ENCODE peak calls at places on chromosomes 2 and 18, in eight cellular contexts. One of them, this sample, is unnamed.
A peak's percentile ranks its signal among the peaks of the same experiment; 100 is the strongest.

GRCh38 chr2:200356794-200357472 is 50.4 kb downstream of the SPATS2L start:
- DNase-seq in activated CD4-positive, alpha-beta T cell treated with anti-CD3 and anti-CD28 coated beads for 1 hour: no peak
- DNase-seq in EH: peak; percentile 94
- DNase-seq in Daoy: peak; percentile 23
- DNase-seq in C1 segment of cervical spinal cord: no peak
- DNase-seq in left ventricle myocardium superior: no peak
- DNase-seq in stimulated activated CD4-positive, alpha-beta T cell treated with anti-CD3 and anti-CD28 coated beads, TNF-alpha, amount 100 ng/mL, for 1 hour: no peak
- DNase-seq in left lung: no peak
- DNase-seq in this sample: no peak

GRCh38 chr2:127401757-127402695 is 14.3 kb upstream of the MAP3K2 start:
- DNase-seq in stimulated activated CD4-positive, alpha-beta T cell treated with anti-CD3 and anti-CD28 coated beads, TNF-alpha, amount 100 ng/mL, for 1 hour: no peak
- DNase-seq in Daoy: peak; percentile 46
- DNase-seq in C1 segment of cervical spinal cord: no peak
- DNase-seq in left ventricle myocardium superior: no peak
- DNase-seq in left lung: no peak
- DNase-seq in activated CD4-positive, alpha-beta T cell treated with anti-CD3 and anti-CD28 coated beads for 1 hour: no peak
- DNase-seq in EH: peak; percentile 25
- DNase-seq in this sample: no peak

GRCh38 chr2:157497603-157498314 is 53.9 kb upstream of the CYTIP start:
- DNase-seq in left lung: no peak
- DNase-seq in EH: peak; percentile 48
- DNase-seq in Daoy: no peak
- DNase-seq in left ventricle myocardium superior: no peak
- DNase-seq in C1 segment of cervical spinal cord: no peak
- DNase-seq in stimulated activated CD4-positive, alpha-beta T cell treated with anti-CD3 and anti-CD28 coated beads, TNF-alpha, amount 100 ng/mL, for 1 hour: no peak
- DNase-seq in activated CD4-positive, alpha-beta T cell treated with anti-CD3 and anti-CD28 coated beads for 1 hour: no peak
- DNase-seq in this sample: no peak

GRCh38 chr2:129080715-129081472 is 762.2 kb upstream of the HS6ST1 start:
- DNase-seq in C1 segment of cervical spinal cord: no peak
- DNase-seq in stimulated activated CD4-positive, alpha-beta T cell treated with anti-CD3 and anti-CD28 coated beads, TNF-alpha, amount 100 ng/mL, for 1 hour: no peak
- DNase-seq in left ventricle myocardium superior: no peak
- DNase-seq in left lung: no peak
- DNase-seq in Daoy: no peak
- DNase-seq in activated CD4-positive, alpha-beta T cell treated with anti-CD3 and anti-CD28 coated beads for 1 hour: no peak
- DNase-seq in EH: no peak
- DNase-seq in this sample: no peak

GRCh38 chr2:113275556-113276215 is 3.0 kb downstream of the PAX8 start:
- DNase-seq in left lung: no peak
- DNase-seq in C1 segment of cervical spinal cord: no peak
- DNase-seq in Daoy: no peak
- DNase-seq in EH: no peak
- DNase-seq in left ventricle myocardium superior: no peak
- DNase-seq in stimulated activated CD4-positive, alpha-beta T cell treated with anti-CD3 and anti-CD28 coated beads, TNF-alpha, amount 100 ng/mL, for 1 hour: no peak
- DNase-seq in activated CD4-positive, alpha-beta T cell treated with anti-CD3 and anti-CD28 coated beads for 1 hour: no peak
- DNase-seq in this sample: no peak

GRCh38 chr2:207970138-207970824 is 55.0 kb downstream of the PLEKHM3 start:
- DNase-seq in stimulated activated CD4-positive, alpha-beta T cell treated with anti-CD3 and anti-CD28 coated beads, TNF-alpha, amount 100 ng/mL, for 1 hour: no peak
- DNase-seq in Daoy: no peak
- DNase-seq in activated CD4-positive, alpha-beta T cell treated with anti-CD3 and anti-CD28 coated beads for 1 hour: no peak
- DNase-seq in EH: no peak
- DNase-seq in left lung: no peak
- DNase-seq in left ventricle myocardium superior: no peak
- DNase-seq in C1 segment of cervical spinal cord: no peak
- DNase-seq in this sample: no peak

GRCh38 chr2:191976436-191976835 is 129.5 kb upstream of the CAVIN2 start:
- DNase-seq in EH: peak; percentile 86
- DNase-seq in activated CD4-positive, alpha-beta T cell treated with anti-CD3 and anti-CD28 coated beads for 1 hour: no peak
- DNase-seq in left lung: no peak
- DNase-seq in Daoy: peak; percentile 30
- DNase-seq in stimulated activated CD4-positive, alpha-beta T cell treated with anti-CD3 and anti-CD28 coated beads, TNF-alpha, amount 100 ng/mL, for 1 hour: no peak
- DNase-seq in left ventricle myocardium superior: no peak
- DNase-seq in C1 segment of cervical spinal cord: no peak
- DNase-seq in this sample: no peak

GRCh38 chr2:111704246-111704645 is 179.7 kb downstream of the ANAPC1 start:
- DNase-seq in activated CD4-positive, alpha-beta T cell treated with anti-CD3 and anti-CD28 coated beads for 1 hour: no peak
- DNase-seq in Daoy: peak; percentile 91
- DNase-seq in left lung: no peak
- DNase-seq in EH: peak; percentile 62
- DNase-seq in stimulated activated CD4-positive, alpha-beta T cell treated with anti-CD3 and anti-CD28 coated beads, TNF-alpha, amount 100 ng/mL, for 1 hour: no peak
- DNase-seq in C1 segment of cervical spinal cord: no peak
- DNase-seq in left ventricle myocardium superior: no peak
- DNase-seq in this sample: no peak

GRCh38 chr18:29501952-29502351 is 1325.0 kb upstream of the CDH2 start:
- DNase-seq in left ventricle myocardium superior: no peak
- DNase-seq in EH: peak; percentile 62
- DNase-seq in C1 segment of cervical spinal cord: no peak
- DNase-seq in activated CD4-positive, alpha-beta T cell treated with anti-CD3 and anti-CD28 coated beads for 1 hour: no peak
- DNase-seq in Daoy: peak; percentile 41
- DNase-seq in left lung: no peak
- DNase-seq in stimulated activated CD4-positive, alpha-beta T cell treated with anti-CD3 and anti-CD28 coated beads, TNF-alpha, amount 100 ng/mL, for 1 hour: no peak
- DNase-seq in this sample: no peak

GRCh38 chr2:235851841-235852527 is 316.2 kb downstream of the GBX2 start:
- DNase-seq in EH: no peak
- DNase-seq in Daoy: no peak
- DNase-seq in stimulated activated CD4-positive, alpha-beta T cell treated with anti-CD3 and anti-CD28 coated beads, TNF-alpha, amount 100 ng/mL, for 1 hour: no peak
- DNase-seq in C1 segment of cervical spinal cord: no peak
- DNase-seq in activated CD4-positive, alpha-beta T cell treated with anti-CD3 and anti-CD28 coated beads for 1 hour: no peak
- DNase-seq in left lung: no peak
- DNase-seq in left ventricle myocardium superior: no peak
- DNase-seq in this sample: no peak

GRCh38 chr2:43038034-43038719 is 188.2 kb downstream of the ZFP36L2 start:
- DNase-seq in activated CD4-positive, alpha-beta T cell treated with anti-CD3 and anti-CD28 coated beads for 1 hour: no peak
- DNase-seq in stimulated activated CD4-positive, alpha-beta T cell treated with anti-CD3 and anti-CD28 coated beads, TNF-alpha, amount 100 ng/mL, for 1 hour: no peak
- DNase-seq in Daoy: peak; percentile 64
- DNase-seq in left lung: no peak
- DNase-seq in C1 segment of cervical spinal cord: no peak
- DNase-seq in left ventricle myocardium superior: no peak
- DNase-seq in EH: peak; percentile 90
- DNase-seq in this sample: no peak

GRCh38 chr2:100906131-100906530 is 86.2 kb downstream of the NPAS2 start:
- DNase-seq in left ventricle myocardium superior: no peak
- DNase-seq in EH: no peak
- DNase-seq in Daoy: no peak
- DNase-seq in C1 segment of cervical spinal cord: no peak
- DNase-seq in activated CD4-positive, alpha-beta T cell treated with anti-CD3 and anti-CD28 coated beads for 1 hour: no peak
- DNase-seq in left lung: no peak
- DNase-seq in stimulated activated CD4-positive, alpha-beta T cell treated with anti-CD3 and anti-CD28 coated beads, TNF-alpha, amount 100 ng/mL, for 1 hour: no peak
- DNase-seq in this sample: no peak

GRCh38 chr2:239180526-239181073 is 220.2 kb downstream of the HDAC4 start:
- DNase-seq in activated CD4-positive, alpha-beta T cell treated with anti-CD3 and anti-CD28 coated beads for 1 hour: no peak
- DNase-seq in C1 segment of cervical spinal cord: no peak
- DNase-seq in Daoy: no peak
- DNase-seq in left lung: peak; percentile 13
- DNase-seq in left ventricle myocardium superior: peak; percentile 13
- DNase-seq in EH: no peak
- DNase-seq in stimulated activated CD4-positive, alpha-beta T cell treated with anti-CD3 and anti-CD28 coated beads, TNF-alpha, amount 100 ng/mL, for 1 hour: no peak
- DNase-seq in this sample: no peak

GRCh38 chr2:15142069-15142689 is 419.0 kb downstream of the NBAS start:
- DNase-seq in left ventricle myocardium superior: no peak
- DNase-seq in activated CD4-positive, alpha-beta T cell treated with anti-CD3 and anti-CD28 coated beads for 1 hour: peak; percentile 43
- DNase-seq in stimulated activated CD4-positive, alpha-beta T cell treated with anti-CD3 and anti-CD28 coated beads, TNF-alpha, amount 100 ng/mL, for 1 hour: peak; percentile 25
- DNase-seq in EH: peak; percentile 10
- DNase-seq in Daoy: peak; percentile 52
- DNase-seq in C1 segment of cervical spinal cord: no peak
- DNase-seq in left lung: peak; percentile 36
- DNase-seq in this sample: no peak

GRCh38 chr2:122651780-122652179 is 896.3 kb downstream of the TSN start:
- DNase-seq in left ventricle myocardium superior: no peak
- DNase-seq in Daoy: no peak
- DNase-seq in stimulated activated CD4-positive, alpha-beta T cell treated with anti-CD3 and anti-CD28 coated beads, TNF-alpha, amount 100 ng/mL, for 1 hour: no peak
- DNase-seq in C1 segment of cervical spinal cord: no peak
- DNase-seq in EH: no peak
- DNase-seq in activated CD4-positive, alpha-beta T cell treated with anti-CD3 and anti-CD28 coated beads for 1 hour: no peak
- DNase-seq in left lung: no peak
- DNase-seq in this sample: no peak

GRCh38 chr2:113762377-113763118 is 6.1 kb upstream of the SLC35F5 start:
- DNase-seq in Daoy: peak; percentile 5
- DNase-seq in left ventricle myocardium superior: no peak
- DNase-seq in stimulated activated CD4-positive, alpha-beta T cell treated with anti-CD3 and anti-CD28 coated beads, TNF-alpha, amount 100 ng/mL, for 1 hour: no peak
- DNase-seq in C1 segment of cervical spinal cord: no peak
- DNase-seq in activated CD4-positive, alpha-beta T cell treated with anti-CD3 and anti-CD28 coated beads for 1 hour: no peak
- DNase-seq in left lung: no peak
- DNase-seq in EH: peak; percentile 94
- DNase-seq in this sample: no peak

GRCh38 chr2:149679286-149679685 is 91.7 kb upstream of the MMADHC start:
- DNase-seq in EH: peak; percentile 90
- DNase-seq in left ventricle myocardium superior: no peak
- DNase-seq in left lung: no peak
- DNase-seq in C1 segment of cervical spinal cord: no peak
- DNase-seq in Daoy: no peak
- DNase-seq in activated CD4-positive, alpha-beta T cell treated with anti-CD3 and anti-CD28 coated beads for 1 hour: no peak
- DNase-seq in stimulated activated CD4-positive, alpha-beta T cell treated with anti-CD3 and anti-CD28 coated beads, TNF-alpha, amount 100 ng/mL, for 1 hour: no peak
- DNase-seq in this sample: no peak

GRCh38 chr2:191970867-191971266 is 124.0 kb upstream of the CAVIN2 start:
- DNase-seq in left lung: no peak
- DNase-seq in Daoy: no peak
- DNase-seq in activated CD4-positive, alpha-beta T cell treated with anti-CD3 and anti-CD28 coated beads for 1 hour: no peak
- DNase-seq in C1 segment of cervical spinal cord: no peak
- DNase-seq in left ventricle myocardium superior: no peak
- DNase-seq in EH: no peak
- DNase-seq in stimulated activated CD4-positive, alpha-beta T cell treated with anti-CD3 and anti-CD28 coated beads, TNF-alpha, amount 100 ng/mL, for 1 hour: no peak
- DNase-seq in this sample: no peak

GRCh38 chr2:9627310-9627709 is 3.5 kb downstream of the YWHAQ start:
- DNase-seq in left lung: no peak
- DNase-seq in activated CD4-positive, alpha-beta T cell treated with anti-CD3 and anti-CD28 coated beads for 1 hour: no peak
- DNase-seq in Daoy: peak; percentile 49
- DNase-seq in C1 segment of cervical spinal cord: no peak
- DNase-seq in stimulated activated CD4-positive, alpha-beta T cell treated with anti-CD3 and anti-CD28 coated beads, TNF-alpha, amount 100 ng/mL, for 1 hour: no peak
- DNase-seq in EH: peak; percentile 58
- DNase-seq in left ventricle myocardium superior: no peak
- DNase-seq in this sample: no peak

GRCh38 chr2:150204449-150204848 is 283.0 kb downstream of the RND3 start:
- DNase-seq in left lung: no peak
- DNase-seq in stimulated activated CD4-positive, alpha-beta T cell treated with anti-CD3 and anti-CD28 coated beads, TNF-alpha, amount 100 ng/mL, for 1 hour: no peak
- DNase-seq in Daoy: peak; percentile 2
- DNase-seq in C1 segment of cervical spinal cord: no peak
- DNase-seq in activated CD4-positive, alpha-beta T cell treated with anti-CD3 and anti-CD28 coated beads for 1 hour: no peak
- DNase-seq in EH: peak; percentile 67
- DNase-seq in left ventricle myocardium superior: no peak
- DNase-seq in this sample: no peak

GRCh38 chr2:190635781-190636180 is 13.1 kb upstream of the NAB1 start:
- DNase-seq in Daoy: peak; percentile 21
- DNase-seq in EH: no peak
- DNase-seq in activated CD4-positive, alpha-beta T cell treated with anti-CD3 and anti-CD28 coated beads for 1 hour: no peak
- DNase-seq in left ventricle myocardium superior: no peak
- DNase-seq in stimulated activated CD4-positive, alpha-beta T cell treated with anti-CD3 and anti-CD28 coated beads, TNF-alpha, amount 100 ng/mL, for 1 hour: no peak
- DNase-seq in C1 segment of cervical spinal cord: no peak
- DNase-seq in left lung: no peak
- DNase-seq in this sample: no peak

GRCh38 chr2:28544405-28544914 is 48.6 kb downstream of the PLB1 start:
- DNase-seq in stimulated activated CD4-positive, alpha-beta T cell treated with anti-CD3 and anti-CD28 coated beads, TNF-alpha, amount 100 ng/mL, for 1 hour: no peak
- DNase-seq in EH: no peak
- DNase-seq in left ventricle myocardium superior: no peak
- DNase-seq in Daoy: no peak
- DNase-seq in C1 segment of cervical spinal cord: no peak
- DNase-seq in left lung: no peak
- DNase-seq in activated CD4-positive, alpha-beta T cell treated with anti-CD3 and anti-CD28 coated beads for 1 hour: no peak
- DNase-seq in this sample: no peak

GRCh38 chr18:39371996-39372395 is 1806.4 kb upstream of the CELF4 start:
- DNase-seq in left ventricle myocardium superior: no peak
- DNase-seq in EH: no peak
- DNase-seq in activated CD4-positive, alpha-beta T cell treated with anti-CD3 and anti-CD28 coated beads for 1 hour: no peak
- DNase-seq in Daoy: no peak
- DNase-seq in C1 segment of cervical spinal cord: no peak
- DNase-seq in left lung: no peak
- DNase-seq in stimulated activated CD4-positive, alpha-beta T cell treated with anti-CD3 and anti-CD28 coated beads, TNF-alpha, amount 100 ng/mL, for 1 hour: no peak
- DNase-seq in this sample: no peak

GRCh38 chr2:239910851-239911629 is 114.1 kb downstream of the NDUFA10 start:
- DNase-seq in left ventricle myocardium superior: no peak
- DNase-seq in activated CD4-positive, alpha-beta T cell treated with anti-CD3 and anti-CD28 coated beads for 1 hour: no peak
- DNase-seq in EH: no peak
- DNase-seq in stimulated activated CD4-positive, alpha-beta T cell treated with anti-CD3 and anti-CD28 coated beads, TNF-alpha, amount 100 ng/mL, for 1 hour: no peak
- DNase-seq in Daoy: no peak
- DNase-seq in C1 segment of cervical spinal cord: no peak
- DNase-seq in left lung: no peak
- DNase-seq in this sample: no peak

GRCh38 chr2:218400930-218401833 is 1.5 kb downstream of the CTDSP1 start:
- DNase-seq in stimulated activated CD4-positive, alpha-beta T cell treated with anti-CD3 and anti-CD28 coated beads, TNF-alpha, amount 100 ng/mL, for 1 hour: no peak
- DNase-seq in left lung: peak; percentile 43
- DNase-seq in left ventricle myocardium superior: peak; percentile 59
- DNase-seq in activated CD4-positive, alpha-beta T cell treated with anti-CD3 and anti-CD28 coated beads for 1 hour: no peak
- DNase-seq in C1 segment of cervical spinal cord: no peak
- DNase-seq in Daoy: no peak
- DNase-seq in EH: no peak
- DNase-seq in this sample: no peak

GRCh38 chr2:46776687-46777327 is 138.8 kb downstream of the MCFD2 start:
- DNase-seq in activated CD4-positive, alpha-beta T cell treated with anti-CD3 and anti-CD28 coated beads for 1 hour: no peak
- DNase-seq in stimulated activated CD4-positive, alpha-beta T cell treated with anti-CD3 and anti-CD28 coated beads, TNF-alpha, amount 100 ng/mL, for 1 hour: no peak
- DNase-seq in left ventricle myocardium superior: peak; percentile 51
- DNase-seq in left lung: peak; percentile 60
- DNase-seq in Daoy: peak; percentile 56
- DNase-seq in C1 segment of cervical spinal cord: no peak
- DNase-seq in EH: peak; percentile 80
- DNase-seq in this sample: no peak

GRCh38 chr2:120879401-120880295 is 144.0 kb downstream of the GLI2 start:
- DNase-seq in Daoy: no peak
- DNase-seq in left ventricle myocardium superior: no peak
- DNase-seq in activated CD4-positive, alpha-beta T cell treated with anti-CD3 and anti-CD28 coated beads for 1 hour: no peak
- DNase-seq in EH: no peak
- DNase-seq in C1 segment of cervical spinal cord: no peak
- DNase-seq in left lung: no peak
- DNase-seq in stimulated activated CD4-positive, alpha-beta T cell treated with anti-CD3 and anti-CD28 coated beads, TNF-alpha, amount 100 ng/mL, for 1 hour: no peak
- DNase-seq in this sample: no peak

GRCh38 chr2:240519396-240520142 is 38.2 kb downstream of the ANKMY1 start:
- DNase-seq in C1 segment of cervical spinal cord: no peak
- DNase-seq in EH: peak; percentile 46
- DNase-seq in stimulated activated CD4-positive, alpha-beta T cell treated with anti-CD3 and anti-CD28 coated beads, TNF-alpha, amount 100 ng/mL, for 1 hour: no peak
- DNase-seq in left lung: no peak
- DNase-seq in Daoy: no peak
- DNase-seq in activated CD4-positive, alpha-beta T cell treated with anti-CD3 and anti-CD28 coated beads for 1 hour: no peak
- DNase-seq in left ventricle myocardium superior: no peak
- DNase-seq in this sample: no peak

GRCh38 chr2:39437522-39438296 is 624 bp upstream of the MAP4K3 start:
- DNase-seq in EH: no peak
- DNase-seq in activated CD4-positive, alpha-beta T cell treated with anti-CD3 and anti-CD28 coated beads for 1 hour: peak; percentile 11
- DNase-seq in left ventricle myocardium superior: peak; percentile 51
- DNase-seq in C1 segment of cervical spinal cord: no peak
- DNase-seq in left lung: peak; percentile 42
- DNase-seq in stimulated activated CD4-positive, alpha-beta T cell treated with anti-CD3 and anti-CD28 coated beads, TNF-alpha, amount 100 ng/mL, for 1 hour: no peak
- DNase-seq in Daoy: peak; percentile 25
- DNase-seq in this sample: peak; percentile 42

This sample was measured in nucleus accumbens.